ENCODE peak calls at places on chromosomes 16 and 17, in six cellular contexts. L is left ventricle myocardium inferior, B is heart right ventricle, Z is tibial artery, O is cardiac muscle cell, T is lower leg skin. U is an unnamed sample.

GRCh38 chr16:22004321-22004720 is 3.4 kb upstream of the PDZD9 start:
- DNase-seq in L (no peak), B (no peak), Z (no peak), O (no peak), T (no peak), U (no peak)

GRCh38 chr17:21283482-21284318 is 811 bp upstream of the MAP2K3 start:
- DNase-seq in L (no peak), B (no peak), Z (peak; percentile 45), O (no peak), T (peak; percentile 87), U (peak; percentile 70)

GRCh38 chr17:4584125-4584834 is at the start of gene SMTNL2:
- DNase-seq in L (peak; percentile 80), B (peak; percentile 65), Z (no peak), O (peak; percentile 83), T (no peak), U (peak; percentile 82)

GRCh38 chr17:57954421-57955182 is 610 bp downstream of the CUEDC1 start:
- DNase-seq in L (peak; percentile 91), B (peak; percentile 93), Z (peak; percentile 82), O (peak; percentile 77), T (peak; percentile 96), U (peak; percentile 77)

GRCh38 chr16:4615389-4616046 is 830 bp upstream of the UBALD1 start:
- DNase-seq in L (peak; percentile 36), B (no peak), Z (no peak), O (no peak), T (no peak), U (peak; percentile 72)

GRCh38 chr17:74532115-74532514 is 840 bp upstream of the CD300LB start:
- DNase-seq in L (peak; percentile 41), B (peak; percentile 67), Z (peak; percentile 64), O (no peak), T (peak; percentile 88), U (no peak)

GRCh38 chr17:83121921-83122820 is 42.8 kb downstream of the METRNL start:
- DNase-seq in L (no peak), B (no peak), Z (no peak), O (no peak), T (peak; percentile 83), U (no peak)

GRCh38 chr16:29926675-29927522 is 873 bp upstream of the KCTD13 start:
- DNase-seq in L (no peak), B (no peak), Z (no peak), O (no peak), T (peak; percentile 57), U (peak; percentile 32)

GRCh38 chr16:1575578-1575977 is 36.3 kb downstream of the IFT140 start:
- DNase-seq in L (no peak), B (no peak), Z (no peak), O (no peak), T (no peak), U (no peak)

GRCh38 chr16:65782537-65783290 is 583.8 kb upstream of the CDH5 start:
- DNase-seq in L (no peak), B (no peak), Z (no peak), O (no peak), T (no peak), U (no peak)

GRCh38 chr16:50697881-50698767 is 4.7 kb downstream of the NOD2 start:
- DNase-seq in L (no peak), B (peak; percentile 70), Z (no peak), O (no peak), T (peak; percentile 88), U (peak; percentile 40)

GRCh38 chr16:6125483-6126259 is 1028.1 kb upstream of the EEF2KMT start:
- DNase-seq in L (no peak), B (no peak), Z (no peak), O (no peak), T (no peak), U (no peak)

GRCh38 chr17:10151667-10152496 is 46.5 kb downstream of the GAS7 start:
- DNase-seq in L (no peak), B (peak; percentile 35), Z (peak; percentile 72), O (no peak), T (no peak), U (no peak)

GRCh38 chr17:63836811-63837210 is 5.7 kb downstream of the SMARCD2 start:
- DNase-seq in L (no peak), B (no peak), Z (no peak), O (no peak), T (no peak), U (no peak)

GRCh38 chr17:67127925-67128324 is 83.6 kb downstream of the CACNG1 start:
- DNase-seq in L (no peak), B (no peak), Z (no peak), O (no peak), T (no peak), U (no peak)

GRCh38 chr17:45129426-45129939 is 2.8 kb downstream of the PLCD3 start:
- DNase-seq in L (peak; percentile 47), B (peak; percentile 45), Z (no peak), O (peak; percentile 36), T (no peak), U (peak; percentile 68)

GRCh38 chr16:3716831-3717234 is 491 bp downstream of the TRAP1 start:
- DNase-seq in L (no peak), B (no peak), Z (no peak), O (peak; percentile 40), T (no peak), U (no peak)

GRCh38 chr16:11621920-11622651 is 35.4 kb upstream of the LITAF start:
- DNase-seq in L (no peak), B (no peak), Z (no peak), O (no peak), T (no peak), U (no peak)

GRCh38 chr17:65254166-65254565 is 117.0 kb downstream of the RGS9 start:
- DNase-seq in L (no peak), B (no peak), Z (no peak), O (peak; percentile 61), T (peak; percentile 40), U (no peak)

GRCh38 chr17:81451823-81452222 is 56.6 kb downstream of the BAHCC1 start:
- DNase-seq in L (no peak), B (no peak), Z (no peak), O (no peak), T (no peak), U (no peak)

GRCh38 chr17:75077490-75078096 is 10.2 kb upstream of the SLC16A5 start:
- DNase-seq in L (peak; percentile 79), B (peak; percentile 78), Z (peak; percentile 70), O (no peak), T (no peak), U (peak; percentile 62)

GRCh38 chr16:54957403-54957802 is 26.7 kb downstream of the IRX5 start:
- DNase-seq in L (no peak), B (no peak), Z (no peak), O (peak; percentile 24), T (no peak), U (no peak)

GRCh38 chr16:67265834-67266233 is 13.5 kb upstream of the PLEKHG4 start:
- DNase-seq in L (no peak), B (no peak), Z (peak; percentile 6), O (no peak), T (no peak), U (no peak)
- H3K4me3 ChIP-seq in L (no peak overlapping the region), B (no peak overlapping the region), Z (no peak overlapping the region), O (no peak overlapping the region), T (no peak overlapping the region), U (no peak overlapping the region)

DNA sequence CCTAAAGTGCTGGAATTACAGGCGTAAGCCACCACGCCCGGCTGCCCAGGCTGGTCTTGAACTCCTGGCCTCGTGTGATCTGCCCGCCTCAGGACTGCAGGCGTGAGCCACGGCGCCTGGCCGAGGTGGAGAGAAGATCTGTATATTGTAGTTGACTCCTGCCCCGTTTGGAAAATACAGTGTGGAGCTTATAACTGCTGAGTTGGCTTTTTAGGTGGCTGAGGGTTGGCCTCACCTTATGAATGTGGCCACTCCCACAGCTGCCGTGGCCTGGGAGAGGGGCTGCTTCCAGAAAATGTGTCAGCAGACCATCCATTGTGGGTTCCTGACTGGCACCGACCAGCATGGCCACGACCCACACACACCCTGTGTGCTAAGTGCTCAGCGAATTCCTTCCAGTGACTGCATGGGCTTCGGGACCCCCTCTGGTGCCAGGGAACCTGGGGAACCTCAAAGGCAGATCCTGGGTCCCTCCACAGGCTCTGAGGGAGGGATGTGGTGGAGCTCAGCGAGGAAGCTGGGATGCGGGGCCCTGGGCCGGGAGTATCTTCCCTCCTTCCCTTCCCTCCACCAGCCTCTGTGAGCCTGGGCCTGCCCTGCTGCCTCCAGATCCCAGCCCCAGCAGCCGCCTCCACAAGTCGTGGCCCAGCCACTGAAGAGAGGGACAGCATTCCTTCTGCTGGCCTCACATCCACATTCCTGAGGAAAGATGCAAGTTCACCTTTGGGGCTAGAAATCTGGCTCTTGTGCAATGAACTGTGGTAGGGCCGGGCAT is 10.9 kb upstream of the RAB11FIP3 start:
- DNase-seq in L (no peak), B (no peak), Z (no peak), O (no peak), T (no peak), U (no peak)
- TF ChIP-seq CTCF in L (no peak), B (no peak), Z (no peak), O (no peak), T (no peak), U (no peak)

GRCh38 chr17:42312285-42313130 is 24.2 kb downstream of the STAT5A start:
- DNase-seq in L (peak; percentile 88), B (peak; percentile 86), Z (peak; percentile 83), O (peak; percentile 92), T (peak; percentile 96), U (peak; percentile 89)
- H3K4me3 ChIP-seq in L (peak overlapping the region; percentile 50), B (peak overlapping the region; percentile 31), Z (peak overlapping the region; percentile 7), O (peak overlapping the region; percentile 0), T (no peak overlapping the region), U (peak overlapping the region; percentile 22)

DNA sequence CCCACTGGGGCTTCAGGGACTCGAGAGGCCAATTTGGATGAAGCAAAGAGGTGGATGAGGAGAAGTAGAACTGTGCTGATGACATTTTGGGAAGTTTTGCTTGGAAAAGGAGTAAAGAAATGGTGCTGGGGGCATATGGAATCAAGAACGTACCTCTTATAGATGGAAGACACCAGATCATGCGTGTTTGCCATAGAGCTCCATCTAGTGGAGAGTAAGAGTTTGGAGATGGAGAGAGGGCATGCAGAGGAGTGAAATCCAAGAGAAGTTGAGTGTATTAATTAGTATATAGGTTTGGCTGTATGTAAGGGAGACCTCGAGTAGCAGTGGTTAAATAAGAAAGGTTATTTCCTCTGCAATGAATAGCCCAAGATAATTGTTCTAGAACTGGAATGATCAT is 56.0 kb downstream of the SHISA6 start:
- DNase-seq in L (no peak), B (no peak), Z (no peak), O (peak; percentile 6), T (peak; percentile 25), U (no peak)
- TF ChIP-seq CTCF in L (peak; percentile 47), B (no peak), Z (no peak), O (no peak), T (no peak), U (no peak)